ENCODE peak calls at places on chromosome 3, in nine cellular contexts. H, G, O, V, T, X, F, D and W are unnamed samples.
A peak's percentile ranks its signal among the peaks of the same experiment; 100 is the strongest.

GRCh38 chr3:101833446-101833974 is 15.8 kb upstream of the NFKBIZ start:
- DNase-seq in H (no peak), G (no peak), O (no peak), V (no peak), T (no peak), X (no peak), F (no peak), D (no peak), W (no peak)

GRCh38 chr3:53354945-53355498 is 7.7 kb upstream of the DCP1A start:
- DNase-seq in H (no peak), G (no peak), O (no peak), V (peak; percentile 33), T (no peak), X (no peak), F (no peak), D (no peak), W (no peak)

GRCh38 chr3:31448035-31448881 is 84.5 kb upstream of the STT3B start:
- DNase-seq in H (peak; percentile 15), G (no peak), O (no peak), V (peak; percentile 50), T (no peak), X (peak; percentile 53), F (no peak), D (peak; percentile 52), W (no peak)

GRCh38 chr3:195542261-195542660 is 864 bp downstream of the PPP1R2 start:
- DNase-seq in H (no peak), G (no peak), O (no peak), V (peak; percentile 26), T (no peak), X (no peak), F (peak; percentile 24), D (no peak), W (no peak)

GRCh38 chr3:115658337-115659181 is 35.2 kb downstream of the GAP43 start:
- DNase-seq in H (peak; percentile 73), G (peak; percentile 92), O (peak; percentile 77), V (peak; percentile 86), T (no peak), X (peak; percentile 28), F (peak; percentile 90), D (peak; percentile 80), W (peak; percentile 63)

GRCh38 chr3:135077186-135077585 is 282.1 kb downstream of the EPHB1 start:
- DNase-seq in H (no peak), G (no peak), O (no peak), V (no peak), T (no peak), X (no peak), F (no peak), D (no peak), W (no peak)

GRCh38 chr3:179840985-179841384 is 188.1 kb downstream of the USP13 start:
- DNase-seq in H (peak; percentile 26), G (no peak), O (no peak), V (peak; percentile 91), T (no peak), X (no peak), F (peak; percentile 33), D (peak; percentile 18), W (peak; percentile 41)

GRCh38 chr3:13281657-13282527 is 138.2 kb downstream of the NUP210 start:
- DNase-seq in H (peak; percentile 34), G (no peak), O (no peak), V (peak; percentile 42), T (no peak), X (peak; percentile 69), F (no peak), D (peak; percentile 64), W (no peak)

GRCh38 chr3:10726787-10727186 is 89.2 kb upstream of the SLC6A11 start:
- DNase-seq in H (no peak), G (peak; percentile 67), O (no peak), V (no peak), T (no peak), X (no peak), F (no peak), D (no peak), W (no peak)

GRCh38 chr3:155747867-155748266 is 3.0 kb upstream of the PLCH1 start:
- DNase-seq in H (no peak), G (no peak), O (no peak), V (no peak), T (no peak), X (no peak), F (no peak), D (no peak), W (no peak)

GRCh38 chr3:104628185-104628789 is 738.4 kb upstream of the ALCAM start:
- DNase-seq in H (no peak), G (no peak), O (no peak), V (peak; percentile 71), T (no peak), X (peak; percentile 32), F (peak; percentile 77), D (peak; percentile 52), W (peak; percentile 24)